ENCODE peak calls at places on chromosomes 3 and 15, in six cellular contexts. Y, N, Z, B, G and F are unnamed samples.

GRCh38 chr3:159761377-159761776 is 227.3 kb upstream of the IL12A start:
- DNase-seq in N (no peak), B (peak), G (no peak), Z (no peak), Y (no peak), F (no peak)

GRCh38 chr3:114499986-114500385 is 206.2 kb downstream of the TIGIT start:
- DNase-seq in Z (no peak), B (no peak), G (no peak), Y (no peak), N (no peak), F (peak)

GRCh38 chr3:4645468-4645867 is 152.3 kb downstream of the ITPR1 start:
- DNase-seq in Y (no peak), B (no peak), G (peak), Z (no peak), N (no peak), F (no peak)

GRCh38 chr3:40801276-40801675 is 276.5 kb downstream of the ZNF621 start:
- DNase-seq in B (no peak), N (no peak), Z (no peak), G (no peak), Y (no peak), F (no peak)

GRCh38 chr15:87755226-87755625 is 501.3 kb downstream of the NTRK3 start:
- DNase-seq in Y (no peak), Z (no peak), G (no peak), N (peak), B (no peak), F (no peak)

GRCh38 chr3:138479355-138479964 is 45.0 kb downstream of the ESYT3 start:
- DNase-seq in Z (no peak), N (peak), Y (no peak), B (peak), G (no peak), F (peak)

GRCh38 chr15:22904736-22905135 is 66.3 kb downstream of the NIPA2 start:
- DNase-seq in Y (no peak), B (no peak), Z (no peak), G (no peak), N (peak), F (no peak)

GRCh38 chr3:103873024-103873423 is 1438.2 kb downstream of the ZPLD1 start:
- DNase-seq in N (no peak), B (no peak), Y (no peak), Z (no peak), G (no peak), F (no peak)

GRCh38 chr3:185362850-185363661 is at the start of gene MAP3K13:
- DNase-seq in Z (peak), G (peak), N (peak), Y (peak), B (peak), F (peak)

GRCh38 chr15:88699861-88700260 is 61.0 kb downstream of the ISG20 start:
- DNase-seq in Y (no peak), N (no peak), G (no peak), B (no peak), Z (no peak), F (no peak)

GRCh38 chr15:51094606-51095569 is at the start of gene TNFAIP8L3:
- DNase-seq in Y (no peak), N (no peak), Z (peak), G (no peak), B (peak), F (no peak)

GRCh38 chr3:107752202-107752990 is 229.6 kb downstream of the BBX start:
- DNase-seq in G (no peak), Y (no peak), Z (no peak), N (peak), B (peak), F (no peak)

GRCh38 chr3:66000506-66000905 is 38.2 kb downstream of the MAGI1 start:
- DNase-seq in Y (no peak), B (peak), N (no peak), Z (no peak), G (no peak), F (no peak)